ENCODE peak calls at places on chromosomes 4 and X, in four cellular contexts. K is tibial artery; U is heart left ventricle; Z is CD4-positive, alpha-beta T cell. I is an unnamed sample.

GRCh38 chr4:122702939-122703338 is 29.6 kb upstream of the BBS12 start:
- DNase-seq in Z (no peak), U (no peak), K (no peak), I (no peak)

GRCh38 chr4:108651068-108651794 is 832 bp downstream of the OSTC start:
- DNase-seq in Z (no peak), K (no peak), U (no peak), I (peak)

GRCh38 chr4:101724093-101724492 is 66.4 kb upstream of the BANK1 start:
- DNase-seq in Z (no peak), K (no peak), U (no peak), I (no peak)

GRCh38 chr4:2501034-2501594 is 32.2 kb downstream of the RNF4 start:
- DNase-seq in U (no peak), K (no peak), Z (no peak), I (peak)

GRCh38 chrX:112087545-112087944 is 5.0 kb upstream of the TRPC5 start:
- DNase-seq in Z (no peak), U (no peak), K (no peak), I (no peak)

GRCh38 chrX:121851033-121851432 is 803.6 kb downstream of the GLUD2 start:
- DNase-seq in U (no peak), K (no peak), Z (no peak), I (no peak)

GRCh38 chrX:72141372-72142004 is 9.8 kb upstream of the RTL5 start:
- DNase-seq in Z (no peak), K (no peak), U (no peak), I (no peak)

GRCh38 chr4:76458829-76459228 is 23.8 kb downstream of the SHROOM3 start:
- DNase-seq in K (no peak), U (no peak), Z (no peak), I (no peak)

GRCh38 chr4:174713821-174714220 is 115.2 kb downstream of the GLRA3 start:
- DNase-seq in U (no peak), Z (no peak), K (no peak), I (peak)

GRCh38 chrX:53321216-53321942 is 40.0 kb upstream of the IQSEC2 start:
- DNase-seq in K (no peak), Z (peak), U (no peak), I (peak)

GRCh38 chrX:75784689-75785491 is at the start of gene MAGEE2:
- DNase-seq in K (no peak), U (no peak), Z (no peak), I (no peak)

GRCh38 chr4:15034071-15034764 is 31.9 kb downstream of the CPEB2 start:
- DNase-seq in K (no peak), U (peak), Z (no peak), I (peak)

GRCh38 chr4:38805530-38806145 is 1.0 kb upstream of the TLR1 start:
- DNase-seq in K (peak), U (peak), Z (no peak), I (no peak)
- H3K27ac ChIP-seq in K (peak), U (peak), Z (peak), I (peak)

GRCh38 chr4:77818667-77819408 is at the start of gene CNOT6L:
- DNase-seq in Z (peak), U (peak), K (peak), I (peak)

GRCh38 chr4:77819409-77819835 is 254 bp upstream of the CNOT6L start:
- DNase-seq in U (peak), K (no peak), Z (peak), I (peak)

GRCh38 chr4:77815651-77816050 is 3.5 kb downstream of the CNOT6L start:
- DNase-seq in K (no peak), U (no peak), Z (no peak), I (no peak)

GRCh38 chr4:77818077-77818666 is 996 bp downstream of the CNOT6L start:
- DNase-seq in K (peak), Z (peak), U (peak), I (peak)

DNA sequence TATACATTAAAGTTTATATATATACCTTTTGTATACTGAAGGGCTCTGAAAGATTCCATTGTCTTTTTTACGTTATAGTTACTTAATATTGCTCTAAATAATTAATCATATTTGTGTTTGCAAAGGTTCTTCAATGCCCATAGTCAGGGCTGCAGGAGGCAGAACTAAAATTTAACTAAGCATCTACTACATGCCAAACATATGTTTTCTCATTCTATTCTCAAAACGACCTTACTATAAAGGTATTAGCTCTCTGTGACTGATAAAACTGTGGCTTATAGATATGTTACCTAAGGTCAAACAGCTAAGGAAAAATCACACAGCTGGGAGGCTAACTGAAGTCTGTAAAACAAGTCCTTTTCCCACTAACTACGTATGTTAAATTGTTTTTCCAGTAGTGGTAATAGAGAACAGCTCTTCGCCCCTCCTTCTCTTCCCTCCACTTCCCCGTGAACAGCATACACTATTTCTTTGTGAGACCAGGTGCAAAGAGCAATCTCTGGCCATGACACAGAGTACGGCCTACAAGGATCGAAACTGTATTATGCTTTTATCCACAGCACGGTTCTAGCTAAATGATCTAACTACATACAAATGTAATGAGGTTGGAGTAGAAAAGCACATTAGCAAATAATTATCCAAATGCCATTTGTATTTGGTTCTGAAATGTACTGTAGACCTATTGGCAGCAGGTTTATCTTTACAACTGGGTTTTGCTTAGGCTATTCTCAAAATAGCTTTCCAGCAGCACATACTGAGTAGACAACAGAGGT is 1.7 kb downstream of the CNOT6L start:
- DNase-seq in K (no peak), U (no peak), Z (no peak), I (peak)
- H3K27ac ChIP-seq in K (peak), U (peak), Z (peak), I (peak)

GRCh38 chr4:125353131-125353530 is 38.4 kb downstream of the FAT4 start:
- DNase-seq in U (no peak), Z (no peak), K (no peak), I (no peak)
- H3K27ac ChIP-seq in U (no peak), Z (no peak), K (no peak), I (no peak)

GRCh38 chr4:129604632-129605031 is 508.7 kb downstream of the C4orf33 start:
- DNase-seq in K (no peak), Z (no peak), U (no peak), I (no peak)

GRCh38 chr4:129600898-129601297 is 504.9 kb downstream of the C4orf33 start:
- DNase-seq in Z (no peak), U (no peak), K (no peak), I (no peak)

GRCh38 chr4:129598582-129598981 is 502.6 kb downstream of the C4orf33 start:
- DNase-seq in K (no peak), U (no peak), Z (no peak), I (no peak)

GRCh38 chr4:129603241-129603931 is 507.4 kb downstream of the C4orf33 start:
- DNase-seq in Z (no peak), U (no peak), K (no peak), I (no peak)

DNA sequence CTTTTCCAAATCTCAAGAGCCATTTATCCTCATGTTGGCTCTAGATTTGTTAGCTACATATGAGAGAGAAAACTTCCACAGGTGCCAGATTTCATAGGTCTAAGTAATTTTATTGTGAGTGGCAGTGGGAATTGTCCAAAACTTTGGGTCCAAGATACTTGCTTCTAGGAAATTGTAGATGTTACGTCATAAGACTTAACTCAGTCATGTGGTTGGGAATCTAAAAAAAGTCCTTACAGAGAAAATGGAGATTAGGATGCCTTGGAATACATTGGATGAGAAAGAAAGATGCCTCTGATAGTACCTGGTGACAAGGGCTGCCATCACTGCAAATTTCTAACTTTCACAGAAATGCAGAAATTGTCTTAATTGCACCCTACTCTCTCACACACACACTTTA is 506.5 kb downstream of the C4orf33 start:
- DNase-seq in Z (no peak), K (no peak), U (no peak), I (no peak)
- H3K27ac ChIP-seq in Z (no peak), K (no peak), U (no peak), I (no peak)

GRCh38 chr4:42618018-42618417 is 38.9 kb downstream of the ATP8A1 start:
- DNase-seq in K (no peak), Z (no peak), U (no peak), I (no peak)

GRCh38 chr4:42612898-42613297 is 44.0 kb downstream of the ATP8A1 start:
- DNase-seq in U (no peak), K (no peak), Z (no peak), I (no peak)

GRCh38 chr4:42616576-42616975 is 40.3 kb downstream of the ATP8A1 start:
- DNase-seq in K (no peak), U (no peak), Z (no peak), I (no peak)

GRCh38 chr4:42615131-42615776 is 41.7 kb downstream of the ATP8A1 start:
- DNase-seq in U (peak), K (no peak), Z (no peak), I (no peak)

GRCh38 chr4:42617030-42617429 is 39.9 kb downstream of the ATP8A1 start:
- DNase-seq in Z (no peak), U (no peak), K (no peak), I (no peak)
- H3K27ac ChIP-seq in Z (no peak), U (no peak), K (no peak), I (no peak)

GRCh38 chr4:152696764-152697250 is 17.0 kb upstream of the TMEM154 start:
- DNase-seq in Z (peak), U (no peak), K (no peak), I (peak)
- H3K27ac ChIP-seq in Z (no peak), U (no peak), K (no peak), I (no peak)

GRCh38 chr4:151227731-151228130 is 49.2 kb upstream of the PRSS48 start:
- DNase-seq in U (peak), Z (no peak), K (peak), I (peak)
- H3K27ac ChIP-seq in U (peak), Z (no peak), K (peak), I (peak)

GRCh38 chrX:150898343-150899190 is at the start of gene CD99L2:
- DNase-seq in U (peak), K (peak), Z (peak), I (peak)

GRCh38 chrX:150896632-150897031 is 1.8 kb downstream of the CD99L2 start:
- DNase-seq in U (no peak), K (no peak), Z (no peak), I (no peak)

GRCh38 chrX:150902434-150903109 is 4.1 kb upstream of the CD99L2 start:
- DNase-seq in U (no peak), K (no peak), Z (no peak), I (no peak)

GRCh38 chrX:150897371-150898319 is 823 bp downstream of the CD99L2 start:
- DNase-seq in Z (peak), U (no peak), K (peak), I (peak)

DNA sequence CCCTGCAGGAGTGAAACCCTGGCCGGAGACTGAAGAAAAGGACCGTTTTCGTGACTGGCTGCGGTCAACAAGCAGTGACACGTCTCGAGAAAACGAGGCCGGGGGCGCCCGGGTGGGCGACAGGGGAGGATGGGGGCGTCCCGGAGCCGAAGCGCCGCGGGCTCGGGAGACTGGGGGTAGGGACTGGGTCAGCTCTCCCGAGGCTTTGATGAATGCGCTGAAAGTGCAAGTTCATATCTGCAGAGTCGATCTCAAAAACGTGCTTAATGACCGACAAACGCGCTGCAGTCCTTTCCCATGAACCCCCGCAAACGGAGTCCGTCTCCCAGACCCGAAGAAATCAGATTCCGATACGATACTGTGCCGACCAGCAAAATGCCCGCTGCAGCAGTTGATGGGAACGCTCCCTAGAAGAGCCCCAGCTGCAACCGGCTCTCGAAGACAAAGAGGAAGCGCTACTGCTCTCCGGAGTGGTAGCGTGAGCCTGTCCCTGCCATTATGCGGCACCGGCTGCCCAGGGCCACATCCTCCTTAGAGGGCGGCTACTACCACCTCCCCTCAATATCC is 806 bp upstream of the CD99L2 start:
- DNase-seq in K (peak), U (peak), Z (peak), I (peak)
- H3K27ac ChIP-seq in K (peak), U (peak), Z (no peak), I (no peak)

I was measured in osteoblast.